ENCODE peak calls at places on chromosome 12, in eight cellular contexts. E is stomach, X is tibial nerve, T is right lobe of liver, F is heart left ventricle, O is uterus, K is adrenal gland, Q is A549. J is an unnamed sample.

GRCh38 chr12:62792526-62792925 is 142.4 kb downstream of the PPM1H start:
- DNase-seq in E (no peak), X (no peak), T (no peak), F (no peak), O (no peak), K (no peak), Q (no peak), J (no peak)

GRCh38 chr12:94498698-94499097 is 39.0 kb upstream of the CEP83 start:
- DNase-seq in E (no peak), X (no peak), T (no peak), F (no peak), O (no peak), K (no peak), Q (no peak), J (no peak)

GRCh38 chr12:26338574-26339572 is 143.5 kb downstream of the SSPN start:
- DNase-seq in E (no peak), X (no peak), T (no peak), F (no peak), O (no peak), K (no peak), Q (no peak), J (no peak)

GRCh38 chr12:45727994-45728624 is 1.4 kb upstream of the ARID2 start:
- DNase-seq in E (no peak), X (no peak), T (peak; percentile 50), F (no peak), O (no peak), K (no peak), Q (no peak), J (no peak)

GRCh38 chr12:101696477-101697196 is 803 bp upstream of the CHPT1 start:
- DNase-seq in E (peak; percentile 32), X (peak; percentile 54), T (peak; percentile 91), F (peak; percentile 88), O (peak; percentile 24), K (peak; percentile 87), Q (no peak), J (peak; percentile 45)

GRCh38 chr12:75816892-75817291 is 214.7 kb downstream of the PHLDA1 start:
- DNase-seq in E (no peak), X (no peak), T (no peak), F (no peak), O (no peak), K (no peak), Q (peak; percentile 74), J (no peak)

GRCh38 chr12:44618960-44619359 is 257.2 kb downstream of the NELL2 start:
- DNase-seq in E (no peak), X (no peak), T (no peak), F (no peak), O (no peak), K (no peak), Q (no peak), J (no peak)

GRCh38 chr12:113159937-113160336 is 10.4 kb downstream of the CFAP73 start:
- DNase-seq in E (no peak), X (no peak), T (no peak), F (no peak), O (no peak), K (no peak), Q (no peak), J (no peak)

GRCh38 chr12:112858776-112859175 is 48.0 kb upstream of the OAS1 start:
- DNase-seq in E (no peak), X (no peak), T (no peak), F (no peak), O (no peak), K (no peak), Q (no peak), J (no peak)

GRCh38 chr12:48937170-48937569 is 11.9 kb upstream of the FKBP11 start:
- DNase-seq in E (no peak), X (no peak), T (no peak), F (no peak), O (no peak), K (no peak), Q (peak; percentile 39), J (no peak)

GRCh38 chr12:49983892-49984291 is 11.1 kb downstream of the AQP6 start:
- DNase-seq in E (no peak), X (no peak), T (no peak), F (no peak), O (no peak), K (no peak), Q (no peak), J (no peak)

GRCh38 chr12:62697893-62698292 is 231.3 kb downstream of the MON2 start:
- DNase-seq in E (no peak), X (no peak), T (no peak), F (no peak), O (no peak), K (no peak), Q (no peak), J (no peak)

GRCh38 chr12:26123482-26123980 is 1.3 kb downstream of the BHLHE41 start:
- DNase-seq in E (no peak), X (no peak), T (no peak), F (no peak), O (no peak), K (no peak), Q (no peak), J (no peak)

GRCh38 chr12:106652510-106653015 is 69.8 kb downstream of the RFX4 start:
- DNase-seq in E (no peak), X (no peak), T (no peak), F (no peak), O (no peak), K (no peak), Q (no peak), J (no peak)

GRCh38 chr12:53568428-53569173 is 57.6 kb downstream of the ATF7 start:
- DNase-seq in E (no peak), X (no peak), T (no peak), F (no peak), O (no peak), K (no peak), Q (no peak), J (no peak)

GRCh38 chr12:117360222-117360550 is 1.2 kb downstream of the NOS1 start:
- DNase-seq in E (no peak), X (no peak), T (no peak), F (no peak), O (no peak), K (no peak), Q (no peak), J (no peak)

GRCh38 chr12:51374346-51374745 is 16.9 kb downstream of the GALNT6 start:
- DNase-seq in E (no peak), X (no peak), T (no peak), F (no peak), O (no peak), K (no peak), Q (no peak), J (no peak)

GRCh38 chr12:51370667-51371066 is 20.5 kb downstream of the GALNT6 start:
- DNase-seq in E (no peak), X (no peak), T (no peak), F (no peak), O (no peak), K (no peak), Q (no peak), J (no peak)

GRCh38 chr12:51371295-51371953 is 19.8 kb downstream of the GALNT6 start:
- DNase-seq in E (peak; percentile 62), X (peak; percentile 48), T (peak; percentile 93), F (peak; percentile 37), O (peak; percentile 75), K (peak; percentile 94), Q (peak; percentile 90), J (peak; percentile 59)

GRCh38 chr12:51373222-51373621 is 18.0 kb downstream of the GALNT6 start:
- DNase-seq in E (no peak), X (no peak), T (no peak), F (no peak), O (no peak), K (no peak), Q (no peak), J (no peak)

DNA sequence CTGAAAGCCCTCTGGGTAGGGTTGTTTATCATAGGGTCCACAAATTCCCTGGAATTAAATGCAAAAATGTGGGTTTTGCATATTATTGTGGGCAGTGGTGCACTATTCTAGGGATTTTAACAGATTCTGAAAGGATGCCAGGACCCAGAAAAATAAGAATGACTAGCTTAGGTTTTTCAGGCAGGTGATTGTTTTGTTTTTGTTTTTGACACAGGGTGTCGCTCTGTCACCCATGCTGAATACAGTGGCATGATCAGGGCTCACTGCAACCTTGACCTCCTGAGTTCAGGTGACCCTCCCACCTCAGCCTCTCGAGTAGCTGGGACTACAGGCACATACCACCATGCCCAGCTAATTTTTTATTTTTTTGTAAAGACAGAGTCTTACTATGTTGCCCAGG is 19.2 kb downstream of the GALNT6 start:
- DNase-seq in E (no peak), X (no peak), T (peak; percentile 56), F (no peak), O (no peak), K (no peak), Q (no peak), J (no peak)
- TF ChIP-seq CTCF in E (no peak), X (no peak), T (peak; percentile 36), F (no peak), O (no peak), K (no peak), Q (no peak), J (no peak)

DNA sequence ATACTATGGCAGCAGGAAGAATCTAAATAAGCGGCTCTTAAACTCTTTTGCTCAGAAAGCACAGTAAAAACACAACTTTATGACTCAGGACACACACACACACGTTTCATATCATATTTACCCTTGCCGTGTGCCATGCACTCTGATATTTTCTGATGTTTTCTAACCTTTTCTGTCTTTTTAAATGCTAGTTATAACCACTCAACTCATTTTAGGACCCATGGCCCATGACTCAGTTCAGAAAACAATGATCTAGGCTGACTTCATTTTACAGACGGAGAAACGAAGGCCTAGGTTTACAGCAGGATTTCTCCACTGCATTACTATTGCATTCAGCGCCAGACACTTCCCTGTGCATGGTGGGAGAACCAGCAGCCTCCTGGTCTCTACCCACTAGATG is 9.1 kb downstream of the VWF start:
- DNase-seq in E (no peak), X (no peak), T (peak; percentile 1), F (no peak), O (no peak), K (no peak), Q (no peak), J (no peak)
- TF ChIP-seq POLR2A in E (no peak), X (no peak), T (no peak), F (no peak), O (no peak), K (no peak), Q (no peak), J (no peak)

GRCh38 chr12:95764848-95765247 is 25.7 kb downstream of the NTN4 start:
- DNase-seq in E (no peak), X (no peak), T (no peak), F (no peak), O (no peak), K (no peak), Q (no peak), J (no peak)
- H3K27ac ChIP-seq in E (no peak overlapping the region), X (no peak overlapping the region), T (no peak overlapping the region), F (peak overlapping the region; percentile 58), O (no peak overlapping the region), K (peak overlapping the region; percentile 70), Q (peak overlapping the region; percentile 63), J (peak overlapping the region; percentile 39)

DNA sequence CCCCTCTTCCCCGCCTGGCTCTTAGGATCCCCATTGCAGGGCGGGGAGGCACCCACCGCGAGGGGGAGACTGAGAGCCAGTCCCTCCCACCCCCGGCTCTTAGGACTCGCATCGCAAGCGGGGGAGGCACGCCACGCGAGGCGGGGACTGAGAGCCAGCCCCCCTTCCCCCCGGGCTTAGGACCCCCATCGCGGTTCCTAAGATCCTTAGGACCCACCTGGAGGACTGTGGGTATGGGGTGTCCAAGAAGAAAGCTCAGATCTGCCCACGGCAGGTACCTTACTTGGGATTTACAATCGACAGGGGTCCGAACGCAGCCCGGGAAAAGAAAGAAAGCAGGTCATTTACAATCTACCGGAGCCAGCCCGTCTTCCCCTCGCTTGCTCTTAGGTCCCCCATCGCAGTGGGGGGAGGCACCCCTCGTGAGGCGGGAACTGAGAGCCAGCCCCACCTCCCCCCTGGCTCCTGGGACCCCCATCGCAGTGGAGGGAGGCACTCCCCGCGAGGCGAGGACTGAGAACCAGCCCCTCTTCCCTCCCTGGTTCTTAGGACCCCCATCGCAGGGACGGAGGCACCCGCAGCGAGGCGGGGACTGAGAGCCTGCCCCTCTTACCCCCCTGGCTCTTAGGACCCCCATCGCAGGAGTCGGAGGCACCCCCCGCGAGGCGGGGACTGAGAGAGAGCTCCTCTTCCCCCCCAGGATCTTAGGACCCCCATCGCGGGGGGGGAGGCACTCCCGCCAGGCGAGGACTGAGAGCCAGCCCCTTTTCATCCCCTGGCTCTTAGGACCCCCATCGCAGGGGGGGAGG is 43.7 kb downstream of the DDX11 start:
- DNase-seq in E (peak; percentile 41), X (peak; percentile 25), T (no peak), F (no peak), O (peak; percentile 17), K (no peak), Q (peak; percentile 66), J (peak; percentile 57)
- TF ChIP-seq CTCF in E (peak; percentile 28), X (peak; percentile 76), T (peak; percentile 74), F (peak; percentile 17), O (peak; percentile 48), K (no peak), Q (peak; percentile 78), J (no peak)